ENCODE peak calls at places on chromosomes 12 and 14, in four cellular contexts. P is K562, Q is H1, S is HepG2. O is an unnamed sample.

GRCh38 chr12:106632797-106633450 is 50.1 kb downstream of the RFX4 start:
- DNase-seq in Q (no peak), P (no peak), S (peak; percentile 9), O (no peak)

GRCh38 chr12:1691123-1692007 is 495 bp downstream of the ADIPOR2 start:
- DNase-seq in S (peak; percentile 31), Q (peak; percentile 77), P (peak; percentile 38), O (no peak)

GRCh38 chr12:51224625-51225024 is 6.8 kb upstream of the POU6F1 start:
- DNase-seq in S (no peak), Q (no peak), P (no peak), O (no peak)

GRCh38 chr12:110109037-110109836 is 14.9 kb upstream of the IFT81 start:
- DNase-seq in P (no peak), Q (no peak), S (peak; percentile 93), O (no peak)

GRCh38 chr14:96245710-96246534 is 10.1 kb upstream of the BDKRB1 start:
- DNase-seq in S (no peak), Q (no peak), P (no peak), O (no peak)

GRCh38 chr12:3186546-3187237 is 109.5 kb downstream of the TSPAN9 start:
- DNase-seq in Q (no peak), P (no peak), S (no peak), O (peak; percentile 21)

GRCh38 chr12:53737951-53738833 is 10.9 kb upstream of the CALCOCO1 start:
- DNase-seq in Q (peak; percentile 92), S (no peak), P (peak; percentile 37), O (no peak)

GRCh38 chr14:58430156-58430555 is 2.6 kb downstream of the KIAA0586 start:
- DNase-seq in S (no peak), Q (no peak), P (no peak), O (no peak)

GRCh38 chr14:57712101-57712500 is 153.8 kb downstream of the SLC35F4 start:
- DNase-seq in P (no peak), Q (no peak), S (no peak), O (no peak)

GRCh38 chr12:116885496-116885895 is 4.3 kb upstream of the HRK start:
- DNase-seq in S (no peak), P (no peak), Q (no peak), O (no peak)

GRCh38 chr14:26233126-26233525 is 364.7 kb downstream of the NOVA1 start:
- DNase-seq in S (no peak), P (no peak), Q (no peak), O (no peak)

GRCh38 chr14:68146812-68147211 is 327.2 kb downstream of the RAD51B start:
- DNase-seq in Q (no peak), S (no peak), P (no peak), O (no peak)

GRCh38 chr14:85437143-85437542 is 92.8 kb upstream of the FLRT2 start:
- DNase-seq in Q (no peak), P (no peak), S (peak; percentile 24), O (no peak)

GRCh38 chr14:21101802-21102413 is 1.0 kb downstream of the TMEM253 start:
- DNase-seq in P (peak; percentile 36), Q (no peak), S (no peak), O (no peak)

GRCh38 chr12:124927325-124928094 is 13.1 kb upstream of the UBC start:
- DNase-seq in P (peak; percentile 86), S (peak; percentile 85), Q (peak; percentile 99), O (peak; percentile 90)

GRCh38 chr12:46414591-46415268 is 42.2 kb upstream of the SLC38A2 start:
- DNase-seq in P (no peak), S (no peak), Q (no peak), O (no peak)

GRCh38 chr12:6460751-6461371 is 9.0 kb downstream of the TAPBPL start:
- DNase-seq in S (no peak), Q (no peak), P (no peak), O (peak; percentile 59)
- TF ChIP-seq ATF2 in S (no peak), Q (no peak), P (no peak), O (no peak)

DNA sequence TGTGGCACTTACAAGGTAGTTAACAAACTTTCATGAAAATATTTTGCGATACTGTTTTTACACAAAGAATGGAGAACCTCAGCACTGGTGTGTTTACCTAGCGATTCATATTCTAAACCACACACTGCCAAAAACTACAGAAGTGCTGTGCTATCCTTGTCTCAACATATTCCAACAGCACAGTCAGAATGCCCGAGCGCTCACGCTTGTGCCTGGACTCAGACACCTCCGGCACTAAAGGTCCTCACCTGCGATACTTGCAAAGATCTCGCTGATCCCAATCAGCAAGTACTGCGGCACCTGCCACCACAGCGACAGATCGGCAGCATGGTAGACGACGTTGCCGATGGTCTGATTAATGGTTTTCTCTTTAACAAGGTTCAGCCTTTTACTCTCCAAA is 23.2 kb downstream of the SLC15A4 start:
- DNase-seq in S (no peak), P (no peak), Q (no peak), O (no peak)
- H4K20me1 ChIP-seq in S (peaks cover 3% of the 10 kb centered on the region), P (no peaks in the 10 kb centered on the region), Q (peaks cover 50% of the 10 kb centered on the region), O (peaks cover 3% of the 10 kb centered on the region)

DNA sequence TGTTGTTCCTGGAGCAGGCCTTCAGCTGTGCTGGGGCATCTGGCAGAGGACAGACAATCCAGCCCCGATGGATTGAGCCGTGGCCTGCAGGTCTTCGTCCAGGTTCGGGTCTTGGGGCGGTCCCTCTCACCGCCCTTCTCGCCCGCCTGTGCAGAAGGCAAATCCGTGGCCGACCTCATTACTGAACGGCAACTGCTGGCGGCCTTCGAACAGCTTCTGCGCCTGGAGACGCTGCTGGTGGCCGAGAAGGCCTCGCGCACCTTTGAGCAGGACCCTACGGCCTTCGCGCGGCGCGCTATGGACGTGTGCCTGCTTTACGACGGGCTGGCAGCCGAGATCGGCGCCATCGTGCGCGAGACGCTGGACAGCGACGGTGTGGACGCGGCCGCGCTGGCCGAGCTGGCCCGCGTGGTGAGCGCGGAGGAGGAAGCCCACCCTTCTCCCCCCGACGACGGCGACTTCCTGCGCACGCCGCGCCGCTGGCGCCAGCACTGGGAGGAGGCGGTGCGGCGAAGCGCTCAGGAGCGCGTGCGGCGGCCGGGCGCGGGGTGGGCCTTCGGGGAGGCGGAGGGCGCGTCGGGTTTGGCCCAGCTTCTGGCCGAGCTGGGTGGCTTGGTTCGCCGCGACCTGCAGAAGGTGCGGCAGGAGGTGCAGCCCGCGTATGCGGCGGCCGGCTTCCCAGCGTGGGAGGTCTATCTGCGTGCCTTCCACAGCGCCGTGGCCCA is 7.6 kb downstream of the EXOC3L4 start:
- DNase-seq in P (no peak), Q (no peak), S (no peak), O (no peak)
- TF ChIP-seq EZH2 in P (no peak), Q (no peak), S (no peak), O (no peak)

GRCh38 chr14:94538070-94538740 is 23.0 kb upstream of the SERPINA4 start:
- DNase-seq in S (no peak), P (no peak), Q (no peak), O (no peak)
- TF ChIP-seq ATF2 in S (no peak), P (no peak), Q (no peak), O (no peak)

GRCh38 chr14:103546651-103547454 is 15.6 kb downstream of the BAG5 start:
- DNase-seq in S (peak; percentile 44), Q (peak; percentile 98), P (peak; percentile 75), O (no peak)

GRCh38 chr14:103549361-103550311 is 12.8 kb downstream of the BAG5 start:
- DNase-seq in Q (no peak), P (no peak), S (peak; percentile 89), O (no peak)

GRCh38 chr14:103547455-103547940 is 15.0 kb downstream of the BAG5 start:
- DNase-seq in Q (no peak), P (no peak), S (no peak), O (no peak)

GRCh38 chr14:103547941-103548462 is 14.5 kb downstream of the BAG5 start:
- DNase-seq in S (no peak), Q (no peak), P (no peak), O (no peak)

GRCh38 chr14:103548463-103549351 is 13.8 kb downstream of the BAG5 start:
- DNase-seq in P (no peak), Q (no peak), S (no peak), O (no peak)
- H4K20me1 ChIP-seq in P (peaks cover 7% of the 10 kb centered on the region), Q (peaks cover 4% of the 10 kb centered on the region), S (no peaks in the 10 kb centered on the region), O (no peaks in the 10 kb centered on the region)

GRCh38 chr12:113477171-113477841 is 5.6 kb upstream of the LHX5 start:
- DNase-seq in P (no peak), Q (peak; percentile 76), S (no peak), O (no peak)
- TF ChIP-seq EZH2 in P (no peak), Q (no peak), S (no peak), O (no peak)

GRCh38 chr14:78608998-78609787 is 439.0 kb downstream of the NRXN3 start:
- DNase-seq in Q (no peak), P (no peak), S (no peak), O (no peak)

GRCh38 chr14:78611031-78611430 is 440.9 kb downstream of the NRXN3 start:
- DNase-seq in Q (no peak), S (no peak), P (no peak), O (no peak)

GRCh38 chr14:78611796-78612571 is 441.8 kb downstream of the NRXN3 start:
- DNase-seq in P (no peak), S (no peak), Q (no peak), O (no peak)

GRCh38 chr14:78605065-78605762 is 435.0 kb downstream of the NRXN3 start:
- DNase-seq in P (no peak), S (no peak), Q (no peak), O (no peak)

GRCh38 chr14:78606111-78606510 is 435.9 kb downstream of the NRXN3 start:
- DNase-seq in Q (no peak), P (no peak), S (no peak), O (no peak)
- TF ChIP-seq ATF2 in Q (no peak), P (no peak), S (no peak), O (no peak)

GRCh38 chr14:103630364-103631108 is 1.5 kb downstream of the KLC1 start:
- DNase-seq in S (no peak), Q (no peak), P (no peak), O (no peak)
- H4K20me1 ChIP-seq in S (peaks cover 32% of the 10 kb centered on the region), Q (peaks cover 18% of the 10 kb centered on the region), P (peaks cover 11% of the 10 kb centered on the region), O (peaks cover 4% of the 10 kb centered on the region)

GRCh38 chr14:53947452-53948180 is 9.0 kb downstream of the BMP4 start:
- DNase-seq in S (peak; percentile 69), Q (no peak), P (no peak), O (no peak)

GRCh38 chr14:53950031-53950793 is 6.4 kb downstream of the BMP4 start:
- DNase-seq in P (no peak), Q (no peak), S (no peak), O (no peak)

GRCh38 chr14:53946404-53947400 is 9.9 kb downstream of the BMP4 start:
- DNase-seq in Q (peak; percentile 72), S (no peak), P (no peak), O (no peak)

GRCh38 chr14:53949201-53949600 is 7.4 kb downstream of the BMP4 start:
- DNase-seq in P (no peak), S (no peak), Q (no peak), O (no peak)

DNA sequence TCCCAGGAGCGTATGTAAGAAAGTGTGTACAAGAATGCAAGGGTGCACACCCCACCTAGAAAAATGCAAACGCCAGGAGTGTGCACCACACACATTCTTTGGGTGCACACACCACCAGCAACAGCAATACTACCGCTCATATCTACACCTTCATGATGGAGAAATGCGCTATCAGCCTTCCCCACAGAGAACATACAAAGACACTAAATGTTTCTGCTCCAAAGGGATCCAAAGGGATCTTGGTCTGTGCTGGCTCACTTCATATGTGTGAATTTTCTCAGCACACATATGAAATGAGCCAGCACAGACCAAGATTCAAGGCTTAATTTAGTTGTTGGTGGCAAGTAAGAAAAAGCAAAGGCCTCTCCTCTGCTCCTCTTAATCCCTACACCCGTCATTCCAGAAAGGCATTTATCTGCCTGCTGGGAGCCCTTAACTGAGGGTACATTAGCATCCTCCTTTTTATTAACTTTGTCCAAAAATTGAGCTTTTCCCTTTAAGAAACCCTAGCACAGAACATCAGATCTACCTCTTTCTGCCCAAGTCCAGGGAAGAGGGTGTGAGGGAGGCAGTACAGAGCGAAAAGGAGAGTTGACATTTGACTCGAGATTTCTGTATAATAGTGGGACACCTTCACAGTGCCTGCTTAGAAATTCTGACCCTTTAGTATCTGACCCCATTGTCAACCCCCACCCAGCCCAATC is 8.3 kb downstream of the BMP4 start:
- DNase-seq in Q (no peak), S (no peak), P (no peak), O (no peak)
- TF ChIP-seq EZH2 in Q (no peak), S (no peak), P (no peak), O (no peak)